ENCODE peak calls at places on chromosomes 4 and X, in six cellular contexts. M, P, C, J, O and X are unnamed samples.

GRCh38 chr4:122512430-122512829 is 55.9 kb upstream of the IL2 start:
- DNase-seq in O (no peak), P (no peak), M (no peak), J (no peak), C (no peak), X (no peak)

GRCh38 chrX:2461711-2462016 is 39.1 kb downstream of the DHRSX start:
- DNase-seq in P (no peak), O (no peak), M (no peak), J (no peak), C (no peak), X (no peak)

GRCh38 chr4:184053476-184053875 is 148.4 kb downstream of the STOX2 start:
- DNase-seq in P (no peak), M (no peak), J (no peak), C (no peak), O (no peak), X (no peak)

GRCh38 chrX:47198026-47198686 is 4.5 kb downstream of the UBA1 start:
- DNase-seq in M (no peak), P (no peak), C (no peak), J (no peak), O (no peak), X (no peak)

GRCh38 chr4:43485196-43485595 is 592.7 kb downstream of the GRXCR1 start:
- DNase-seq in P (no peak), C (no peak), M (no peak), O (no peak), J (no peak), X (no peak)

GRCh38 chr4:141860974-141861373 is 224.6 kb downstream of the IL15 start:
- DNase-seq in J (no peak), O (no peak), P (no peak), M (no peak), C (no peak), X (no peak)

GRCh38 chr4:124947622-124948265 is 235.2 kb upstream of the ANKRD50 start:
- DNase-seq in O (no peak), P (no peak), C (no peak), M (no peak), J (no peak), X (no peak)

GRCh38 chr4:70768301-70768948 is 46.7 kb downstream of the RUFY3 start:
- DNase-seq in P (no peak), J (no peak), M (no peak), C (no peak), O (no peak), X (no peak)

GRCh38 chr4:136441629-136442282 is 1090.5 kb downstream of the PCDH18 start:
- DNase-seq in O (no peak), C (no peak), M (no peak), J (no peak), P (no peak), X (no peak)

GRCh38 chrX:100647739-100648138 is 3.7 kb downstream of the SRPX2 start:
- DNase-seq in M (no peak), J (peak; percentile 60), P (no peak), O (no peak), C (no peak), X (no peak)

GRCh38 chr4:143184217-143184502 is 557 bp upstream of the USP38 start:
- DNase-seq in P (no peak), J (no peak), O (no peak), C (no peak), M (no peak), X (no peak)

GRCh38 chr4:133618963-133619362 is 469.9 kb downstream of the PCDH10 start:
- DNase-seq in C (no peak), P (no peak), J (no peak), O (no peak), M (no peak), X (no peak)

GRCh38 chr4:108417923-108418322 is 202.5 kb upstream of the RPL34 start:
- DNase-seq in O (no peak), M (no peak), J (no peak), C (no peak), P (no peak), X (no peak)

GRCh38 chrX:30951003-30951402 is 61.9 kb upstream of the TAB3 start:
- DNase-seq in J (no peak), P (no peak), M (no peak), O (no peak), C (no peak), X (no peak)

GRCh38 chr4:66331761-66332160 is 661.5 kb upstream of the EPHA5 start:
- DNase-seq in M (no peak), P (no peak), O (no peak), C (no peak), J (no peak), X (no peak)

GRCh38 chr4:156322592-156322991 is 368.9 kb upstream of the CTSO start:
- DNase-seq in P (no peak), C (no peak), M (no peak), O (no peak), J (no peak), X (no peak)

GRCh38 chrX:47169726-47170515 is 23.7 kb upstream of the UBA1 start:
- DNase-seq in M (peak; percentile 2), O (no peak), C (no peak), J (no peak), P (no peak), X (no peak)

GRCh38 chr4:3671571-3672464 is 94.4 kb upstream of the ADRA2C start:
- DNase-seq in P (no peak), M (no peak), C (no peak), J (peak; percentile 69), O (no peak), X (no peak)

GRCh38 chrX:133670394-133670793 is 255.1 kb upstream of the GPC4 start:
- DNase-seq in J (no peak), M (peak; percentile 40), O (no peak), P (peak; percentile 1), C (no peak), X (no peak)

GRCh38 chr4:80362578-80363181 is 27.1 kb downstream of the CFAP299 start:
- DNase-seq in O (peak; percentile 74), C (peak; percentile 30), J (peak; percentile 20), M (no peak), P (no peak), X (no peak)

GRCh38 chrX:16310326-16310725 is 143.0 kb downstream of the MAGEB17 start:
- DNase-seq in J (no peak), P (no peak), M (no peak), O (no peak), C (no peak), X (no peak)

GRCh38 chr4:4333265-4333706 is 43.2 kb downstream of the ZBTB49 start:
- DNase-seq in J (no peak), M (no peak), C (no peak), P (no peak), O (no peak), X (no peak)

GRCh38 chrX:133988010-133988409 is 2.6 kb upstream of the GPC3 start:
- DNase-seq in M (no peak), P (no peak), C (no peak), O (no peak), J (no peak), X (no peak)

GRCh38 chr4:133058701-133059100 is 90.4 kb upstream of the PCDH10 start:
- DNase-seq in C (no peak), O (no peak), M (no peak), J (no peak), P (no peak), X (no peak)

GRCh38 chr4:26786916-26787315 is 73.7 kb upstream of the STIM2 start:
- DNase-seq in J (no peak), P (no peak), C (no peak), O (no peak), M (no peak), X (no peak)

GRCh38 chr4:8324640-8325239 is 55.2 kb downstream of the HTRA3 start:
- DNase-seq in J (no peak), P (no peak), C (no peak), M (no peak), O (peak; percentile 17), X (no peak)
- TF ChIP-seq TAF1 in J (no peak), P (no peak), C (no peak), M (no peak), O (no peak), X (no peak)

GRCh38 chrX:49269768-49270248 is at the start of gene PPP1R3F:
- DNase-seq in O (no peak), M (no peak), P (no peak), J (no peak), C (no peak), X (no peak)
- TF ChIP-seq POLR2A in O (peak; percentile 69), M (no peak), P (peak; percentile 87), J (no peak), C (no peak), X (peak; percentile 44)

GRCh38 chr4:109495514-109495913 is 61.9 kb downstream of the SEC24B start:
- DNase-seq in J (no peak), C (no peak), O (no peak), M (no peak), P (no peak), X (no peak)
- TF ChIP-seq POLR2AphosphoS5 in J (no peak), C (no peak), O (no peak), M (peak; percentile 37), P (no peak), X (no peak)

DNA sequence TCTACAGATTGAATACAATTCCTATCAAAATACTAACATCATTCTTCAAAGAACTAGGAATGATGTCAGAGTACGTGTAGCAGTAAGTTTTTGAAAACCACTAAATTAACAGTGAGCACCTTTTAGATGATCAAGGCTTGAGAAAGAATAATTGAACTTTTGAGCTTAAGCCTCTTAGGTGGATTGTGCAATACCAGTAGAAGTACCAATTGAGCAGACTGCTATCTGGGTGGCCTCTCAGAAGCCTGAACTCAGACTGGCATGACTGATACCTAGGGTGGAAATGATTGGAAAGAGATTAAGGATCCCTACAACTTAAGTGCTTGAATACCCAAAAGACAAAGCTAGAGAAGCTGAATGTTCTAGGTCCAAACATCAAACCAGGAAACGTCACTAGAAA is 200.3 kb upstream of the GALNTL6 start:
- DNase-seq in P (no peak), C (no peak), J (no peak), O (no peak), M (no peak), X (no peak)
- TF ChIP-seq TAF1 in P (no peak), C (no peak), J (no peak), O (no peak), M (no peak), X (no peak)

GRCh38 chr4:675980-676870 is 1.9 kb downstream of the MYL5 start:
- DNase-seq in C (peak; percentile 78), M (no peak), P (no peak), O (no peak), J (no peak), X (peak; percentile 76)

GRCh38 chr4:677431-678293 is 3.3 kb downstream of the MYL5 start:
- DNase-seq in J (peak; percentile 37), O (no peak), P (no peak), C (no peak), M (no peak), X (no peak)

GRCh38 chr4:678331-678734 is 4.0 kb downstream of the MYL5 start:
- DNase-seq in M (no peak), J (no peak), P (no peak), C (no peak), O (no peak), X (no peak)

GRCh38 chr4:675036-675804 is 878 bp downstream of the MYL5 start:
- DNase-seq in C (no peak), P (no peak), M (no peak), J (no peak), O (no peak), X (no peak)

GRCh38 chr4:676871-677235 is 2.5 kb downstream of the MYL5 start:
- DNase-seq in J (no peak), P (no peak), C (no peak), M (no peak), O (no peak), X (no peak)
- TF ChIP-seq POLR2A in J (no peak), P (no peak), C (no peak), M (no peak), O (no peak), X (no peak)

GRCh38 chr4:55826986-55827385 is 7.4 kb downstream of the EXOC1L start:
- DNase-seq in P (no peak), O (no peak), M (no peak), C (no peak), J (no peak), X (no peak)
- TF ChIP-seq POLR2AphosphoS5 in P (no peak), O (no peak), M (no peak), C (no peak), J (no peak), X (no peak)